ENCODE peak calls at places on chromosome 17, in four cellular contexts. Y is K562, T is HepG2, P is Panc1. K is an unnamed sample.
A peak's percentile ranks its signal among the peaks of the same experiment; 100 is the strongest.

GRCh38 chr17:2137342-2138098 is 82.6 kb downstream of the HIC1 start:
- DNase-seq in P (no peak), Y (peak; percentile 29), T (no peak), K (peak; percentile 34)

GRCh38 chr17:47188266-47188665 is 829 bp downstream of the CDC27 start:
- DNase-seq in P (no peak), T (no peak), Y (peak; percentile 25), K (no peak)

GRCh38 chr17:49327835-49328784 is 33.9 kb downstream of the ZNF652 start:
- DNase-seq in T (no peak), Y (peak; percentile 21), P (no peak), K (no peak)

GRCh38 chr17:50258647-50259483 is 15.4 kb upstream of the TMEM92 start:
- DNase-seq in T (no peak), Y (peak; percentile 5), P (no peak), K (no peak)

GRCh38 chr17:65359016-65359415 is 202.4 kb downstream of the AXIN2 start:
- DNase-seq in P (no peak), Y (no peak), T (no peak), K (peak; percentile 56)

GRCh38 chr17:50051082-50051576 is 4.8 kb upstream of the ITGA3 start:
- DNase-seq in Y (peak; percentile 61), T (no peak), P (peak; percentile 85), K (peak; percentile 96)

GRCh38 chr17:33201255-33201654 is 91.8 kb downstream of the ASIC2 start:
- DNase-seq in P (no peak), Y (no peak), T (no peak), K (no peak)

GRCh38 chr17:71801301-71801700 is 319.5 kb upstream of the SOX9 start:
- DNase-seq in P (no peak), T (no peak), Y (no peak), K (no peak)

GRCh38 chr17:50768348-50768761 is 1.0 kb upstream of the ANKRD40CL start:
- DNase-seq in Y (peak; percentile 5), T (peak; percentile 38), P (no peak), K (peak; percentile 37)

GRCh38 chr17:54944796-54945195 is 23.7 kb downstream of the COX11 start:
- DNase-seq in T (no peak), P (no peak), Y (peak; percentile 25), K (no peak)

DNA sequence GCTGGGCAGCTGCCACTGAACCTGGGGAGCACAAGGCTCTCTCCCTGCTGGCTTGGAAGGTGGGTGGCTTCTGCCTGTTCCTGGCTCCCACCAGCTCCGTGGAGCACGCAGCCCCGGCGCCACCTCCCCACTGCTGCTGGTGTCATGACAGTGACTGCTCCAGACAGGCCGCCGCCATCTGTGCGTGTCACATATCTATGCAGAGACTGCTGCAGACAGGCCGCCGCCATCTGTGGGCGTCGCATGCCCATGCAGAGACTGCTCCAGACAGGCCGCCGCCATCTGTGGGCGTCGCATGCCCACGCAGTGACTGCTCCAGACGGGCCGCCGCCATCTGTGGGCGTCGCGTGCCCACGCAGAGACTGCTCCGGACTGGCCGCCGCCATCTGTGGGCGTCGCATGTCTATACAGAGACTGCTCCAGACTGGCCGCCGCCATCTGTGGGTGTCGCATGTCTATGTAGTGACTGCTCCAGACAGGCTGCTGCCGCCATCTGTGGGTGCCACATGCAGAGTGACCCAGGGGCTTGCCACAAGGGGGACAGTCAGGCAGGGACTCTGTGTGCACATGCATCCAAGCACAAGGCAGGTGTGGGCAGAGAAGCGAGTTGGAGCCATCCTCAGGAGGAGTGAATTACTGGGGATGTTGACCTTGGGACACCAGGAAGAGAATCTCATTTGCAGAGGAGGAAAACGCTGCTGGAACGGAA is 3.3 kb upstream of the FN3KRP start:
- DNase-seq in Y (no peak), P (no peak), T (no peak), K (no peak)
- TF ChIP-seq TCF7L2 in Y (no peak), P (no peak), T (no peak), K (no peak)

DNA sequence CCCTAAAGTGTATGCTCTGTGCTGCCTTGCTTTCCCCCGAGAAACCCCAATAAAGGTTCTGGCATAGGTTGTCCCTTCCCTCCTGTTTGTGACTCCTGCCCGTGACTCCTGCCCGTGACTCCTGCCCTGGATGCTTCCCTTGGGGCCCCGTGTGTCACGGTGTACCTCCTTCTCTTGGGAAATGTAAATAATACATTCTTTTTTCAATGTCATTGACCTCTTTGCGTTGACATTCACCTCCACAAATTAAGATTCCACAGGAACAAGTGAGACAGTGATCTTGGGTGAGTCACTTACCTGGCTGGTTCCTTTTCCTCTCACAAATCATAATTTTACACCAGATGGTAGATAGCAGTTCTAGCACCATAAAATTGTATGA is 634 bp downstream of the CCL15 start:
- DNase-seq in Y (no peak), T (peak; percentile 78), P (no peak), K (no peak)
- TF ChIP-seq TCF7L2 in Y (no peak), T (no peak), P (no peak), K (no peak)

GRCh38 chr17:40485851-40486512 is 15.4 kb downstream of the TNS4 start:
- DNase-seq in P (peak; percentile 51), Y (peak; percentile 59), T (peak; percentile 86), K (peak; percentile 88)
- TF ChIP-seq TCF7L2 in P (no peak), Y (no peak), T (no peak), K (peak; percentile 76)

GRCh38 chr17:8022358-8023038 is 16.4 kb upstream of the ALOX15B start:
- DNase-seq in T (no peak), Y (no peak), P (no peak), K (no peak)

GRCh38 chr17:8020251-8020650 is 17.8 kb downstream of the GUCY2D start:
- DNase-seq in Y (no peak), P (no peak), T (no peak), K (no peak)

GRCh38 chr17:8019665-8020064 is 17.2 kb downstream of the GUCY2D start:
- DNase-seq in Y (no peak), T (no peak), P (no peak), K (no peak)

GRCh38 chr17:8020776-8021564 is 17.9 kb upstream of the ALOX15B start:
- DNase-seq in P (no peak), Y (no peak), T (no peak), K (no peak)

GRCh38 chr17:8021565-8022357 is 17.1 kb upstream of the ALOX15B start:
- DNase-seq in Y (no peak), P (no peak), T (no peak), K (no peak)
- TF ChIP-seq TCF7L2 in Y (no peak), P (no peak), T (no peak), K (no peak)

DNA sequence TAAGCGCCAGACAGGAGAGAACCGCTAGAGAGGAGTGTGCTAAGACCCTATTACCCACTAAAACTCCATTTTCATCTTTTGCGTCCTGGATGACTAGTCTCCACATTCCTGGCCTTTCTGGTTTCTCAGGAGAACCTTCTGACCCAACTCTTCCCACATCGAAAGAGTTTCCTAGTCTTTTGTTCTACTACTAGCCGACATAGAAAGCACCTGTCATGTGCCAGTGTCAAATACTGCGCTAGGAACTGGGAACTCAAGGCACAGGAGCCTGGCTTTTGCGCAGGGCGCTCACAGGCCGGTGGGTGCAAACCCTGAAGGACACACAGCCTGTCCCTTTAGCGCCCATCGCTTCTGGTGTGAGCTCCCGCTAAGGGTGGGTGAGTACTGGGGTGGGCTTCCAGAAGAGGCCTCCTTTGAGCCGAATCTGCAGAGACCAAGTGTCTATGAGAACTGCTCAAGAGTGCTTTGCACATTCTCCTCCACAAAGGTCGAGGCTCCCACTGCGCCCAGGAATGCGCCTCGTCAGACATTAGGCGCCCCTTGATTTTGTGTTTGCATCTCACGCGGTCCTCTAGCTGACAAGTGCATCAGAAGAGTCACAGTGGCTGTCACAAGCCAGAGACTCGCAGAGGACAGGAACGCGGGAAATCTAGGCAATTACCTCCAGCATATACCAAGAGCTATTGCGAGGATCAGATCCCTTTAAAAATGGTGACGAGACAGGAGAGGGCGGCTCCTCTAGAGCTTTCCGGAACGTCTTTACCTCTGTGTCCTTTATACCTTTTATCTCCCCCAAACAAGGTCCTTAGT is 2.0 kb upstream of the PSMB3 start:
- DNase-seq in Y (no peak), P (no peak), T (peak; percentile 50), K (no peak)
- TF ChIP-seq TCF7L2 in Y (no peak), P (no peak), T (no peak), K (no peak)